ENCODE peak calls at places on chromosomes 13 and 19, in four cellular contexts. X is dorsolateral prefrontal cortex, V is esophagus squamous epithelium, L is GM12864. M is an unnamed sample.

GRCh38 chr13:49357694-49358093 is 86.2 kb downstream of the CAB39L start:
- DNase-seq in V (no peak), L (no peak), X (no peak), M (no peak)

GRCh38 chr13:41457589-41458186 is 338 bp downstream of the RGCC start:
- DNase-seq in V (no peak), X (no peak), L (no peak), M (no peak)

GRCh38 chr13:49296659-49297058 is 48.9 kb downstream of the CDADC1 start:
- DNase-seq in X (no peak), L (no peak), V (no peak), M (no peak)

GRCh38 chr19:38228491-38229439 is 4.7 kb upstream of the DPF1 start:
- DNase-seq in X (no peak), V (no peak), L (no peak), M (no peak)

GRCh38 chr19:41319500-41320184 is 9.7 kb downstream of the CCDC97 start:
- DNase-seq in L (no peak), V (no peak), X (no peak), M (no peak)

GRCh38 chr13:79212064-79212619 is 193.9 kb downstream of the RBM26 start:
- DNase-seq in V (no peak), L (no peak), X (no peak), M (no peak)

GRCh38 chr19:5480427-5480836 is 25.2 kb downstream of the ZNRF4 start:
- DNase-seq in V (no peak), L (no peak), X (peak; percentile 28), M (no peak)

GRCh38 chr13:49512578-49512977 is 16.8 kb downstream of the PHF11 start:
- DNase-seq in V (no peak), X (no peak), L (no peak), M (no peak)

GRCh38 chr19:17183858-17184271 is 31.3 kb upstream of the USE1 start:
- DNase-seq in L (no peak), V (no peak), X (no peak), M (no peak)

GRCh38 chr19:13953021-13953531 is 767 bp downstream of the DCAF15 start:
- DNase-seq in V (no peak), X (no peak), L (no peak), M (no peak)

GRCh38 chr19:30882411-30883005 is 466.7 kb downstream of the TSHZ3 start:
- DNase-seq in X (no peak), L (no peak), V (no peak), M (no peak)

GRCh38 chr13:98223741-98224140 is 46.7 kb upstream of the RNF113B start:
- DNase-seq in V (no peak), X (no peak), L (no peak), M (no peak)

GRCh38 chr19:49347835-49348234 is 12.6 kb downstream of the CD37 start:
- DNase-seq in V (no peak), X (peak; percentile 37), L (no peak), M (no peak)

GRCh38 chr19:48121909-48122371 is 11.3 kb upstream of the PLA2G4C start:
- DNase-seq in L (no peak), X (no peak), V (no peak), M (no peak)

GRCh38 chr19:41821003-41821735 is 23.3 kb downstream of the LYPD4 start:
- DNase-seq in X (no peak), V (no peak), L (no peak), M (no peak)

GRCh38 chr13:74575729-74576125 is 441.5 kb upstream of the KLF12 start:
- DNase-seq in L (no peak), V (no peak), X (peak; percentile 58), M (no peak)

GRCh38 chr19:34788074-34788473 is 15.1 kb upstream of the ZNF599 start:
- DNase-seq in V (no peak), L (no peak), X (no peak), M (no peak)

GRCh38 chr13:27005556-27005955 is 166.1 kb downstream of the USP12 start:
- DNase-seq in V (no peak), X (peak; percentile 78), L (no peak), M (no peak)

GRCh38 chr13:46605089-46605488 is 52.1 kb downstream of the LRCH1 start:
- DNase-seq in X (no peak), L (no peak), V (no peak), M (no peak)

GRCh38 chr13:28100149-28101121 is at the start of gene FLT3:
- DNase-seq in L (no peak), X (no peak), V (no peak), M (no peak)

M was measured in cerebellar nuclear complex.